ENCODE peak calls at places on chromosome 9, in four cellular contexts. U is GM19239, P is fibroblast of pulmonary artery, O is NCI-H1105 treated with DMSO at 0.1 percent for 48 hours. B is an unnamed sample.

GRCh38 chr9:130658893-130659698 is 5.3 kb upstream of the PRDM12 start:
- DNase-seq in O (no peak), U (no peak), P (no peak), B (no peak)

GRCh38 chr9:27377147-27377807 is 80.3 kb upstream of the EQTN start:
- DNase-seq in P (no peak), U (no peak), O (no peak), B (peak)

GRCh38 chr9:12538842-12539584 is 154.2 kb upstream of the TYRP1 start:
- DNase-seq in O (no peak), U (no peak), P (no peak), B (peak)

GRCh38 chr9:129858167-129858962 is 23.1 kb downstream of the USP20 start:
- DNase-seq in U (no peak), P (no peak), O (no peak), B (no peak)

GRCh38 chr9:71725590-71726338 is 42.5 kb downstream of the CEMIP2 start:
- DNase-seq in P (peak), U (no peak), O (no peak), B (peak)

GRCh38 chr9:13266172-13266571 is 13.3 kb downstream of the MPDZ start:
- DNase-seq in P (peak), O (no peak), U (no peak), B (peak)

GRCh38 chr9:114099523-114100270 is 605 bp upstream of the KIF12 start:
- DNase-seq in P (no peak), U (no peak), O (no peak), B (no peak)

GRCh38 chr9:95620296-95620695 is 103.5 kb upstream of the PTCH1 start:
- DNase-seq in O (no peak), U (no peak), P (no peak), B (no peak)

GRCh38 chr9:93958121-93958874 is 3.1 kb upstream of the BARX1 start:
- DNase-seq in O (no peak), P (no peak), U (no peak), B (no peak)

GRCh38 chr9:19876569-19877316 is 87.9 kb upstream of the SLC24A2 start:
- DNase-seq in O (no peak), U (no peak), P (no peak), B (no peak)

GRCh38 chr9:124128568-124128967 is 117.0 kb downstream of the LHX2 start:
- DNase-seq in P (no peak), O (no peak), U (no peak), B (no peak)

GRCh38 chr9:130172161-130172857 is at the start of gene NCS1:
- DNase-seq in P (peak), U (peak), O (peak), B (peak)

B was measured in amniotic epithelial cell.